ENCODE peak calls at places on chromosomes 7 and 10, in ten cellular contexts. A, E, S, F, O, H, Z, D, N and G are unnamed samples.

GRCh38 chr7:31883761-31884164 is 186.4 kb downstream of the PDE1C start:
- DNase-seq in A (no peak), E (peak; percentile 58), S (peak; percentile 8), F (no peak), O (no peak), H (peak; percentile 52), Z (peak; percentile 2), D (no peak), N (no peak), G (no peak)

GRCh38 chr7:77565917-77566316 is 28.8 kb downstream of the PTPN12 start:
- DNase-seq in A (no peak), E (peak; percentile 70), S (no peak), F (no peak), O (no peak), H (no peak), Z (peak; percentile 82), D (no peak), N (no peak), G (no peak)

GRCh38 chr7:503046-503574 is 16.5 kb downstream of the PDGFA start:
- DNase-seq in A (no peak), E (no peak), S (no peak), F (no peak), O (no peak), H (no peak), Z (no peak), D (no peak), N (peak; percentile 58), G (no peak)

GRCh38 chr7:29146888-29147609 is 712 bp upstream of the CPVL start:
- DNase-seq in A (no peak), E (no peak), S (no peak), F (peak; percentile 52), O (peak; percentile 8), H (peak; percentile 13), Z (no peak), D (peak; percentile 45), N (peak; percentile 70), G (peak; percentile 11)

GRCh38 chr10:79203833-79204232 is 135.1 kb downstream of the ZMIZ1 start:
- DNase-seq in A (no peak), E (no peak), S (no peak), F (no peak), O (no peak), H (no peak), Z (no peak), D (no peak), N (no peak), G (no peak)

GRCh38 chr10:93039721-93040120 is 20.9 kb upstream of the CYP26C1 start:
- DNase-seq in A (no peak), E (peak; percentile 64), S (peak; percentile 67), F (no peak), O (peak; percentile 12), H (no peak), Z (peak; percentile 59), D (no peak), N (no peak), G (no peak)

GRCh38 chr7:46257766-46258448 is 336.8 kb upstream of the IGFBP3 start:
- DNase-seq in A (no peak), E (peak; percentile 79), S (no peak), F (no peak), O (peak; percentile 15), H (peak; percentile 39), Z (peak; percentile 83), D (no peak), N (no peak), G (no peak)

GRCh38 chr10:62655337-62655994 is 149.1 kb upstream of the ADO start:
- DNase-seq in A (no peak), E (no peak), S (peak; percentile 74), F (no peak), O (no peak), H (no peak), Z (no peak), D (no peak), N (no peak), G (no peak)

GRCh38 chr10:29127037-29127436 is 161.8 kb upstream of the LYZL1 start:
- DNase-seq in A (no peak), E (no peak), S (no peak), F (no peak), O (no peak), H (no peak), Z (no peak), D (no peak), N (no peak), G (no peak)

GRCh38 chr10:42960491-42961155 is 116.2 kb upstream of the RET start:
- DNase-seq in A (no peak), E (peak; percentile 7), S (no peak), F (no peak), O (peak; percentile 40), H (no peak), Z (peak; percentile 8), D (peak; percentile 23), N (peak; percentile 57), G (no peak)

GRCh38 chr10:71765907-71766716 is 7.2 kb downstream of the VSIR start:
- DNase-seq in A (no peak), E (no peak), S (no peak), F (no peak), O (no peak), H (no peak), Z (no peak), D (no peak), N (no peak), G (no peak)

GRCh38 chr7:39898867-39899266 is 51.2 kb upstream of the CDK13 start:
- DNase-seq in A (no peak), E (no peak), S (no peak), F (no peak), O (no peak), H (no peak), Z (no peak), D (no peak), N (no peak), G (no peak)

GRCh38 chr10:133295426-133296320 is 13.0 kb downstream of the TUBGCP2 start:
- DNase-seq in A (no peak), E (no peak), S (no peak), F (no peak), O (no peak), H (no peak), Z (no peak), D (no peak), N (no peak), G (no peak)

DNA sequence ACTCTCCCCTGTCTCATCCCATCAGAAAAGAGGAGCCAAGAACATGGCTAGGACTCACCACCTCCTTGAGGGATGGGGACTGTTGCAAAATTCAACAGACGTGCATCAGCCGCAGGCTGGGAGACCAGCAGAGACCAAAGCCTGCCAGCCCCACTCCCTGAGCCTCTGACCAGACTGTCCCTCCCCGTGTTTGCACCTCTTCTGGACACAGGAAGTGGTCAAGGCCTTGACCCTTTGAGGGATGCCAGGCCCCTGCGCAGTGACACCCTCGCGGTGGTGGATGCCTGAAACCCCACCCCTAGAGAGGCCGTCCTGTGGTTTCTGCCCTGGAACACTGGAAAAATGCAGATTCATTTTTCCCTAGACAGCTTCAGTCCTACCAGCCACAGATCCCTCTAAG is 128.4 kb upstream of the TCF7L2 start:
- DNase-seq in A (no peak), E (peak; percentile 56), S (no peak), F (no peak), O (no peak), H (no peak), Z (peak; percentile 61), D (no peak), N (no peak), G (no peak)
- TF ChIP-seq CTCF in A (no peak), E (no peak), S (no peak), F (no peak), O (no peak), H (no peak), Z (no peak), D (no peak), N (no peak), G (no peak)

GRCh38 chr10:106863549-106863948 is 301.0 kb downstream of the SORCS1 start:
- DNase-seq in A (no peak), E (no peak), S (no peak), F (no peak), O (no peak), H (no peak), Z (no peak), D (no peak), N (no peak), G (no peak)
- TF ChIP-seq CTCF in A (no peak), E (no peak), S (peak; percentile 21), F (no peak), O (no peak), H (no peak), Z (no peak), D (no peak), N (no peak), G (peak; percentile 3)

DNA sequence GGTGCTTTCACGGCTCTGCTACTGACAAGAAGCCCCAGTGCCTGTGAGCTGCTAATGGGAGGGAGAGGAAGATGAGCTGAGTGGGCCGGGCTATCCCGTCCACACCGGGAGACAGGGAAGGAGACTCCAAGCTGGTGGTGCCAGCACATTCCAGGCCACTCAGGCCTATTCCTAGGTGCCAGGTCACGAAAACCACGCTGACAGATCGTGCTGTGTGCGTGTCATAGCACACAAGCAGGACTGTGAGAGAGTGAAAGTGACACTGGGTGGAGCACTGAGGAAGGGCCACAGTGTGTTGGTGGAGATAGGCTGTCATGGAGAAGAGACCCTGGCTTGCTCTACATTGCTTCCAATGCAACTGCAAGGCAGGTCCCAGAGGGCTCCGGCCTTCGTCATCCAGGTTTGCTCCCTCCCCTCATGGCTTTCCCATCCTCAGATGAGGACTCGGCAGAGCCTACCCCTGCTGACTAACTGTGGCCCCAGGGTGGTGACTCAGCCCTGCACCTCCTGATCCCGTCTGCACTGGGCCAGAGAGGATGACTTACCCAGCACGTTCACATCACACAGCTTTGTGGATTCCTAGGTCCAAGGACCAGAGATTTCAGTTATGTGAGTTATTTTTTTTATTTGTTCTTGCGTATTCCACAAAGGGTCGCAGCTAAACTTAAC is 167.3 kb downstream of the EGFR start:
- DNase-seq in A (no peak), E (peak; percentile 77), S (no peak), F (no peak), O (peak; percentile 53), H (peak; percentile 84), Z (peak; percentile 88), D (no peak), N (no peak), G (no peak)
- TF ChIP-seq CTCF in A (no peak), E (no peak), S (no peak), F (no peak), O (no peak), H (no peak), Z (no peak), D (no peak), N (no peak), G (no peak)

GRCh38 chr10:13268310-13268709 is 31.6 kb downstream of the PHYH start:
- DNase-seq in A (no peak), E (no peak), S (no peak), F (no peak), O (no peak), H (no peak), Z (no peak), D (no peak), N (no peak), G (no peak)

GRCh38 chr10:13268841-13269240 is 31.0 kb downstream of the PHYH start:
- DNase-seq in A (no peak), E (peak; percentile 22), S (no peak), F (no peak), O (no peak), H (no peak), Z (no peak), D (no peak), N (no peak), G (no peak)

GRCh38 chr10:13272164-13272571 is 27.7 kb downstream of the PHYH start:
- DNase-seq in A (peak; percentile 60), E (peak; percentile 74), S (no peak), F (peak; percentile 65), O (no peak), H (no peak), Z (peak; percentile 86), D (no peak), N (peak; percentile 71), G (peak; percentile 48)

GRCh38 chr10:13270877-13271551 is 28.9 kb downstream of the PHYH start:
- DNase-seq in A (no peak), E (peak; percentile 39), S (no peak), F (no peak), O (peak; percentile 19), H (no peak), Z (peak; percentile 28), D (no peak), N (no peak), G (no peak)

GRCh38 chr10:13271552-13272163 is 28.2 kb downstream of the PHYH start:
- DNase-seq in A (peak; percentile 10), E (peak; percentile 16), S (peak; percentile 65), F (peak; percentile 16), O (peak; percentile 32), H (no peak), Z (peak; percentile 17), D (peak; percentile 50), N (no peak), G (no peak)
- TF ChIP-seq CTCF in A (peak; percentile 24), E (peak; percentile 59), S (peak; percentile 65), F (no peak), O (peak; percentile 44), H (peak; percentile 52), Z (peak; percentile 34), D (peak; percentile 11), N (no peak), G (peak; percentile 48)